ENCODE peak calls at places on chromosomes 2 and 18, in eight cellular contexts. One of them, this sample, is unnamed.

GRCh38 chr2:150271952-150272351 is 215.5 kb downstream of the RND3 start:
- DNase-seq in A549: peak
- DNase-seq in sigmoid colon: no peak
- DNase-seq in body of pancreas: no peak
- DNase-seq in HepG2: no peak
- DNase-seq in thyroid gland: no peak
- DNase-seq in stomach: no peak
- DNase-seq in adrenal gland: no peak
- DNase-seq in this sample: no peak

GRCh38 chr2:31563273-31563839 is 17.4 kb downstream of the SRD5A2 start:
- DNase-seq in A549: peak
- DNase-seq in sigmoid colon: no peak
- DNase-seq in body of pancreas: no peak
- DNase-seq in HepG2: no peak
- DNase-seq in thyroid gland: no peak
- DNase-seq in stomach: no peak
- DNase-seq in adrenal gland: no peak
- DNase-seq in this sample: no peak

GRCh38 chr2:28958689-28959088 is 22.4 kb upstream of the TOGARAM2 start:
- DNase-seq in A549: peak
- DNase-seq in sigmoid colon: peak
- DNase-seq in body of pancreas: peak
- DNase-seq in HepG2: peak
- DNase-seq in thyroid gland: peak
- DNase-seq in stomach: no peak
- DNase-seq in adrenal gland: peak
- DNase-seq in this sample: peak

GRCh38 chr2:130336877-130337734 is 5.6 kb upstream of the IMP4 start:
- DNase-seq in A549: peak
- DNase-seq in sigmoid colon: peak
- DNase-seq in body of pancreas: peak
- DNase-seq in HepG2: peak
- DNase-seq in thyroid gland: peak
- DNase-seq in stomach: peak
- DNase-seq in adrenal gland: peak
- DNase-seq in this sample: no peak

GRCh38 chr18:51397347-51397962 is 200.0 kb upstream of the MEX3C start:
- DNase-seq in A549: no peak
- DNase-seq in sigmoid colon: no peak
- DNase-seq in body of pancreas: no peak
- DNase-seq in HepG2: no peak
- DNase-seq in thyroid gland: no peak
- DNase-seq in stomach: no peak
- DNase-seq in adrenal gland: no peak
- DNase-seq in this sample: no peak

GRCh38 chr2:188000189-188000588 is 291.5 kb upstream of the GULP1 start:
- DNase-seq in A549: no peak
- DNase-seq in sigmoid colon: no peak
- DNase-seq in body of pancreas: no peak
- DNase-seq in HepG2: no peak
- DNase-seq in thyroid gland: no peak
- DNase-seq in stomach: no peak
- DNase-seq in adrenal gland: no peak
- DNase-seq in this sample: no peak

GRCh38 chr2:74577448-74577847 is 22.9 kb downstream of the DOK1 start:
- DNase-seq in A549: no peak
- DNase-seq in sigmoid colon: no peak
- DNase-seq in body of pancreas: no peak
- DNase-seq in HepG2: no peak
- DNase-seq in thyroid gland: no peak
- DNase-seq in stomach: no peak
- DNase-seq in adrenal gland: peak
- DNase-seq in this sample: peak

GRCh38 chr2:85890522-85891176 is 1.9 kb upstream of the ST3GAL5 start:
- DNase-seq in A549: no peak
- DNase-seq in sigmoid colon: no peak
- DNase-seq in body of pancreas: no peak
- DNase-seq in HepG2: no peak
- DNase-seq in thyroid gland: no peak
- DNase-seq in stomach: no peak
- DNase-seq in adrenal gland: no peak
- DNase-seq in this sample: peak

GRCh38 chr2:127675335-127676261 is at the start of gene LIMS2:
- DNase-seq in A549: peak
- DNase-seq in sigmoid colon: peak
- DNase-seq in body of pancreas: no peak
- DNase-seq in HepG2: no peak
- DNase-seq in thyroid gland: peak
- DNase-seq in stomach: peak
- DNase-seq in adrenal gland: no peak
- DNase-seq in this sample: no peak

GRCh38 chr2:113966832-113967231 is 76.9 kb downstream of the ACTR3 start:
- DNase-seq in A549: peak
- DNase-seq in sigmoid colon: no peak
- DNase-seq in body of pancreas: no peak
- DNase-seq in HepG2: peak
- DNase-seq in thyroid gland: no peak
- DNase-seq in stomach: no peak
- DNase-seq in adrenal gland: no peak
- DNase-seq in this sample: no peak

GRCh38 chr2:82501217-82501616 is 1957.9 kb downstream of the SUCLG1 start:
- DNase-seq in A549: no peak
- DNase-seq in sigmoid colon: no peak
- DNase-seq in body of pancreas: no peak
- DNase-seq in HepG2: no peak
- DNase-seq in thyroid gland: no peak
- DNase-seq in stomach: no peak
- DNase-seq in adrenal gland: no peak
- DNase-seq in this sample: no peak

GRCh38 chr2:233867993-233868532 is at the start of gene MSL3B:
- DNase-seq in A549: peak
- DNase-seq in sigmoid colon: no peak
- DNase-seq in body of pancreas: peak
- DNase-seq in HepG2: no peak
- DNase-seq in thyroid gland: peak
- DNase-seq in stomach: peak
- DNase-seq in adrenal gland: no peak
- DNase-seq in this sample: peak

GRCh38 chr2:84175970-84176369 is 283.1 kb downstream of the SUCLG1 start:
- DNase-seq in A549: no peak
- DNase-seq in sigmoid colon: no peak
- DNase-seq in body of pancreas: no peak
- DNase-seq in HepG2: no peak
- DNase-seq in thyroid gland: no peak
- DNase-seq in stomach: no peak
- DNase-seq in adrenal gland: no peak
- DNase-seq in this sample: no peak

GRCh38 chr2:138780451-138780880 is 276 bp upstream of the NXPH2 start:
- DNase-seq in A549: no peak
- DNase-seq in sigmoid colon: no peak
- DNase-seq in body of pancreas: no peak
- DNase-seq in HepG2: no peak
- DNase-seq in thyroid gland: no peak
- DNase-seq in stomach: no peak
- DNase-seq in adrenal gland: no peak
- DNase-seq in this sample: no peak

GRCh38 chr2:141707486-141707885 is 423.3 kb downstream of the LRP1B start:
- DNase-seq in A549: no peak
- DNase-seq in sigmoid colon: no peak
- DNase-seq in body of pancreas: no peak
- DNase-seq in HepG2: no peak
- DNase-seq in thyroid gland: no peak
- DNase-seq in stomach: no peak
- DNase-seq in adrenal gland: no peak
- DNase-seq in this sample: no peak

GRCh38 chr2:32484907-32485306 is 128.1 kb downstream of the BIRC6 start:
- DNase-seq in A549: peak
- DNase-seq in sigmoid colon: no peak
- DNase-seq in body of pancreas: no peak
- DNase-seq in HepG2: no peak
- DNase-seq in thyroid gland: no peak
- DNase-seq in stomach: no peak
- DNase-seq in adrenal gland: no peak
- DNase-seq in this sample: peak

GRCh38 chr18:52536039-52536438 is 196.0 kb downstream of the DCC start:
- DNase-seq in A549: no peak
- DNase-seq in sigmoid colon: no peak
- DNase-seq in body of pancreas: no peak
- DNase-seq in HepG2: no peak
- DNase-seq in thyroid gland: no peak
- DNase-seq in stomach: no peak
- DNase-seq in adrenal gland: no peak
- DNase-seq in this sample: peak

GRCh38 chr2:238308177-238308576 is 12.1 kb upstream of the TRAF3IP1 start:
- DNase-seq in A549: no peak
- DNase-seq in sigmoid colon: peak
- DNase-seq in body of pancreas: no peak
- DNase-seq in HepG2: no peak
- DNase-seq in thyroid gland: no peak
- DNase-seq in stomach: no peak
- DNase-seq in adrenal gland: no peak
- DNase-seq in this sample: no peak
- TF ChIP-seq CTCF in A549: peak
- TF ChIP-seq CTCF in sigmoid colon: no peak
- TF ChIP-seq CTCF in body of pancreas: no peak
- TF ChIP-seq CTCF in HepG2: peak
- TF ChIP-seq CTCF in thyroid gland: no peak
- TF ChIP-seq CTCF in stomach: no peak
- TF ChIP-seq CTCF in adrenal gland: no peak
- TF ChIP-seq CTCF in this sample: peak

DNA sequence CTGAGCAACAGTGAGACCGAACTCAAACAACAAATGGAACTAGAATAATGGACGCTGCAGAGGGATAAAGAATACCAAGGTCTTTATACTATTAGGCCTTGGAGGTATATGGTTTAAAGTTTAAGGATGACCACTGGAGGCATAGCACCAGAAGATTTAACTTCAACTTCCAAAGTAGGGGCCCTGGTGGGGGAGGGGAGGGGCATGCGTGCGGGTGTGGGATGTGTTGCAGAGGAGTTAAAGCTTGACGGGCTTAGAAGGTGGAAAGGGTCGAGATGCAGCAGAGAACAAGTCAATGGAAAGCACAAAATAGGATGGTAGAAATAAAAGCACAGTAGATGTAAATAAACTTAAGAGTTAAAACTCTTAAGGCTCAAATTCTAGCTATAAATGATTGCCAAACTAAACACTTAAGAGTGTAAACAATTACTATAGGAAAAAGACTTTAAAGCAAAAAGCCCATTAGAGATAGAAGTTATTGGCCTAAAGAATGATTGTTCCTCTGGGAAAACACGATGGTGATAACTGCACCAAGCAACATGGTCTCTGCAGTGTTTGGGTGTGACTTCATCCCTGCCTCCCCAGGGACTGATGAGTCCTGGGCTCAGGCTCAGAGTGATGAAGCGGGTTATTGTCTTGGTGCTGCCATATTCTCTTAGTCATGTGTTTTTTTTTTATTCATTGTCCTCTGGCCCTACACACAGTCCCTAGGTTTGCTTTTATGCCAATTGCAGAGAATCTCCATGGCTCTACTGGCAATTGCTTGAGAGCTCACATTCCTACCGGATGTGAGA is 13.0 kb downstream of the RRM2 start:
- DNase-seq in A549: peak
- DNase-seq in sigmoid colon: no peak
- DNase-seq in body of pancreas: no peak
- DNase-seq in HepG2: no peak
- DNase-seq in thyroid gland: no peak
- DNase-seq in stomach: no peak
- DNase-seq in adrenal gland: no peak
- DNase-seq in this sample: peak
- TF ChIP-seq POLR2A in A549: no peak
- TF ChIP-seq POLR2A in sigmoid colon: no peak
- TF ChIP-seq POLR2A in body of pancreas: no peak
- TF ChIP-seq POLR2A in HepG2: no peak
- TF ChIP-seq POLR2A in thyroid gland: no peak
- TF ChIP-seq POLR2A in stomach: no peak
- TF ChIP-seq POLR2A in adrenal gland: no peak
- TF ChIP-seq POLR2A in this sample: no peak

DNA sequence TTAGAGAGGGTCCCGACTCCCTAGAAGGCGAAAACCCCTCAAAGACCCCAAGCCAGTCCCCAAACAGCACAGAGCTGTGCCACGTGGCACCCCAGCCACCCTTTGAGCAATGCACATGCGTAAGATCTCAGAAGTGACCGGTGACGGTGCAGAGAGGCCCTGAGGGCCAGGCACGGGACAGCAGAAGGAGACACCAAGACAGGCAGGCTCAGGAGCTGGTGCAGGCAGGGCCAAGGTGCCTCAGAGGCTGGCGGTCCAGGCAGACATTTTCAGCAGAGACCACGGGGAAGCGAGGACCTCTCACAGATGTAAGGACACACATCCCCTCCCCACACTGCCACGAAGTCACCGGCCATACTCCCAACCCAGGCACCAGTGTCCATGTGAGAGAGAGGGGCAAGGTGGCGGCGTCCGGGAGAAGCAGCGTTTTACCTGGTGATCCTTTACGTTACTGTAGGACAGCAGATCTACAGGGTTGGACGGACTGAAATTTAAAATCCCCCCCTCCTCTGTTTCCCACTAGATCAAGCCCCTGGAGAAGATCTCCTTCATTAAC is 2.0 kb upstream of the RAB17 start:
- DNase-seq in A549: no peak
- DNase-seq in sigmoid colon: no peak
- DNase-seq in body of pancreas: no peak
- DNase-seq in HepG2: no peak
- DNase-seq in thyroid gland: no peak
- DNase-seq in stomach: no peak
- DNase-seq in adrenal gland: no peak
- DNase-seq in this sample: no peak
- H3K4me3 ChIP-seq in A549: no peak
- H3K4me3 ChIP-seq in sigmoid colon: no peak
- H3K4me3 ChIP-seq in body of pancreas: no peak
- H3K4me3 ChIP-seq in HepG2: no peak
- H3K4me3 ChIP-seq in thyroid gland: no peak
- H3K4me3 ChIP-seq in stomach: no peak
- H3K4me3 ChIP-seq in adrenal gland: no peak
- H3K4me3 ChIP-seq in this sample: no peak

DNA sequence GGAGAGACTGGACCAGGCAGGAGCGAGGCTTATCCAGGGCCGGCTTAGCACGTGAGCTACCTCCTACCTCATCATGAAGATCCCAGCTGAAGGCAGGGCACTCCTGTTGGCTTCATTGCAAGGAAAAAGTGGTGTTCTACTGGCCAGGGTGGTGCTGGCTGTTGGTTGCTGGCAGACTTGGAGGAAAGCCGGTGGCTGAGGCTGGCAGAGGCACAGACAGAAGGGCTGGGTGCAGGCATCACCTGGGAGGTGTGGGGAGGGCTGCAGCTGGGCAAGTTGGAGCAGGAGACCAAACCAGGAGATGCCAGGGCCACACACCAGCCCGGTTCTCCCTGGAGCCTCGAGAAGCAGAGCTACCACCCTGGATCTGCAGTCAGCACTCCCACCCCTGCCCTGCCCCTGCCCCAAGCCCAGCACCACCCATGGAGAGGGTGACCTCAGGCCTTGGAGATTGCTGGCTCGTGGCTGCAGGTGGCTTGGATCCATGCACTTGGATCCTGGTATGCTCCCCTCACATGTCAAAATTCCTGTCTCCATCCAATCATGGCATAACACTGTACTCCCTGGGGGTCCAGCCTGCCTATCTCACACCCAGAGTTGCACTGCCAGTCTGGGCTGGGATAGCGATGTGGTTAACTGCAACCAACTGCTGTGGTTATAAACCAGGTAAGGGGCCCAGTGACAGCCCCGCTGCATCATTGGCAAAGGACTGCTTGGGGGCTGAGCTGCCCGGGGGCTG is 49.7 kb downstream of the GLI2 start:
- DNase-seq in A549: no peak
- DNase-seq in sigmoid colon: no peak
- DNase-seq in body of pancreas: no peak
- DNase-seq in HepG2: no peak
- DNase-seq in thyroid gland: no peak
- DNase-seq in stomach: no peak
- DNase-seq in adrenal gland: no peak
- DNase-seq in this sample: no peak
- TF ChIP-seq CTCF in A549: no peak
- TF ChIP-seq CTCF in sigmoid colon: no peak
- TF ChIP-seq CTCF in body of pancreas: no peak
- TF ChIP-seq CTCF in HepG2: no peak
- TF ChIP-seq CTCF in thyroid gland: no peak
- TF ChIP-seq CTCF in stomach: no peak
- TF ChIP-seq CTCF in adrenal gland: no peak
- TF ChIP-seq CTCF in this sample: no peak